ENCODE peak calls at places on chromosomes 3 and 15, in ten cellular contexts. Q is ACHN; F is putamen; J is NCI-H1048; P is glomerular endothelial cell; W is NCI-H146; Z is activated naive CD4-positive, alpha-beta T cell; V is fibroblast of the aortic adventitia; G is GM18507; R is non-pigmented ciliary epithelial cell. U is an unnamed sample.

GRCh38 chr3:13159890-13160289 is 86.7 kb upstream of the IQSEC1 start:
- DNase-seq in Q (no peak), F (no peak), J (no peak), P (no peak), W (no peak), Z (no peak), V (no peak), G (no peak), R (no peak), U (no peak)

GRCh38 chr15:69679623-69680228 is 227.1 kb downstream of the RPLP1 start:
- DNase-seq in Q (no peak), F (no peak), J (no peak), P (no peak), W (no peak), Z (no peak), V (no peak), G (peak), R (no peak), U (no peak)

GRCh38 chr3:164550857-164551256 is 527.4 kb downstream of the SI start:
- DNase-seq in Q (no peak), F (no peak), J (no peak), P (no peak), W (no peak), Z (no peak), V (no peak), G (no peak), R (no peak), U (no peak)

GRCh38 chr15:77819841-77820728 is 187.4 kb upstream of the LINGO1 start:
- DNase-seq in Q (peak), F (no peak), J (no peak), P (no peak), W (peak), Z (no peak), V (no peak), G (no peak), R (no peak), U (peak)

GRCh38 chr3:156612906-156613305 is 58.0 kb upstream of the SSR3 start:
- DNase-seq in Q (no peak), F (no peak), J (no peak), P (no peak), W (no peak), Z (no peak), V (no peak), G (no peak), R (no peak), U (no peak)

GRCh38 chr15:88161636-88162035 is 94.9 kb downstream of the NTRK3 start:
- DNase-seq in Q (no peak), F (no peak), J (no peak), P (no peak), W (no peak), Z (no peak), V (no peak), G (no peak), R (no peak), U (no peak)

GRCh38 chr15:74709011-74709410 is 13.2 kb upstream of the EDC3 start:
- DNase-seq in Q (no peak), F (no peak), J (no peak), P (no peak), W (no peak), Z (no peak), V (peak), G (no peak), R (no peak), U (no peak)

GRCh38 chr15:101675796-101676582 is 23.8 kb upstream of the TM2D3 start:
- DNase-seq in Q (no peak), F (peak), J (no peak), P (no peak), W (no peak), Z (no peak), V (peak), G (peak), R (no peak), U (no peak)

GRCh38 chr3:194300392-194300758 is 50.8 kb downstream of the CPN2 start:
- DNase-seq in Q (peak), F (no peak), J (no peak), P (no peak), W (no peak), Z (no peak), V (peak), G (no peak), R (no peak), U (no peak)

GRCh38 chr15:76935620-76936019 is 4.1 kb downstream of the RCN2 start:
- DNase-seq in Q (peak), F (no peak), J (no peak), P (no peak), W (peak), Z (no peak), V (no peak), G (peak), R (no peak), U (no peak)

GRCh38 chr3:171132873-171133272 is 106.4 kb upstream of the SLC2A2 start:
- DNase-seq in Q (peak), F (no peak), J (no peak), P (no peak), W (no peak), Z (no peak), V (peak), G (no peak), R (no peak), U (no peak)

GRCh38 chr15:37891754-37892368 is 42.6 kb upstream of the TMCO5A start:
- DNase-seq in Q (peak), F (peak), J (peak), P (no peak), W (peak), Z (no peak), V (peak), G (no peak), R (no peak), U (peak)

GRCh38 chr3:188202358-188203138 is 48.6 kb downstream of the LPP start:
- DNase-seq in Q (no peak), F (no peak), J (no peak), P (no peak), W (no peak), Z (no peak), V (no peak), G (no peak), R (no peak), U (no peak)

U was measured in SW480.